ENCODE peak calls at places on chromosomes 4 and X, in seven cellular contexts. Y is stomach, O is bronchial epithelial cell, P is adrenal gland, Z is WTC11, I is retinal pigment epithelial cell, B is IMR-90. X is an unnamed sample.

GRCh38 chrX:70554081-70554480 is 109.4 kb downstream of the DLG3 start:
- DNase-seq in Y (no peak), O (peak; percentile 47), P (no peak), Z (no peak), I (peak; percentile 0), B (peak; percentile 28), X (no peak)

GRCh38 chr4:183329244-183329643 is 7.0 kb upstream of the CLDN24 start:
- DNase-seq in Y (no peak), O (no peak), P (no peak), Z (no peak), I (no peak), B (no peak), X (no peak)

GRCh38 chr4:136749988-136750387 is 782.3 kb downstream of the PCDH18 start:
- DNase-seq in Y (no peak), O (no peak), P (no peak), Z (no peak), I (no peak), B (no peak), X (no peak)

GRCh38 chrX:28847423-28847822 is 260.2 kb downstream of the IL1RAPL1 start:
- DNase-seq in Y (no peak), O (peak; percentile 1), P (no peak), Z (peak; percentile 11), I (peak; percentile 79), B (peak; percentile 80), X (no peak)

GRCh38 chrX:141469469-141469868 is 115.1 kb downstream of the SPANXA1 start:
- DNase-seq in Y (no peak), O (peak; percentile 7), P (no peak), Z (no peak), I (no peak), B (peak; percentile 8), X (no peak)

GRCh38 chrX:139559383-139560042 is 29.0 kb downstream of the F9 start:
- DNase-seq in Y (peak; percentile 36), O (peak; percentile 54), P (no peak), Z (peak; percentile 14), I (peak; percentile 22), B (peak; percentile 43), X (no peak)

GRCh38 chrX:68490644-68491043 is 8.2 kb upstream of the YIPF6 start:
- DNase-seq in Y (no peak), O (peak; percentile 38), P (no peak), Z (no peak), I (peak; percentile 3), B (peak; percentile 14), X (peak; percentile 74)

GRCh38 chr4:78519962-78520361 is 31.6 kb upstream of the ANXA3 start:
- DNase-seq in Y (no peak), O (no peak), P (no peak), Z (no peak), I (no peak), B (no peak), X (no peak)

GRCh38 chrX:134624046-134624430 is 34.2 kb downstream of the PLAC1 start:
- DNase-seq in Y (no peak), O (no peak), P (no peak), Z (no peak), I (no peak), B (peak; percentile 24), X (no peak)

GRCh38 chr4:8754634-8755589 is 116.7 kb downstream of the HMX1 start:
- DNase-seq in Y (no peak), O (no peak), P (no peak), Z (no peak), I (no peak), B (no peak), X (peak; percentile 13)

GRCh38 chrX:112211459-112211858 is 128.9 kb upstream of the TRPC5 start:
- DNase-seq in Y (no peak), O (peak; percentile 1), P (no peak), Z (no peak), I (no peak), B (peak; percentile 45), X (no peak)

GRCh38 chr4:7890635-7891393 is 48.8 kb downstream of the AFAP1 start:
- DNase-seq in Y (no peak), O (peak; percentile 88), P (no peak), Z (no peak), I (peak; percentile 74), B (peak; percentile 92), X (peak; percentile 83)

GRCh38 chr4:138678985-138679746 is 336.4 kb upstream of the NOCT start:
- DNase-seq in Y (no peak), O (peak; percentile 51), P (no peak), Z (no peak), I (no peak), B (no peak), X (no peak)

GRCh38 chr4:183876268-183876934 is 28.7 kb upstream of the STOX2 start:
- DNase-seq in Y (peak; percentile 87), O (peak; percentile 90), P (peak; percentile 85), Z (no peak), I (peak; percentile 99), B (peak; percentile 85), X (peak; percentile 76)

GRCh38 chr4:145934434-145935047 is 4.1 kb downstream of the ZNF827 start:
- DNase-seq in Y (no peak), O (no peak), P (no peak), Z (no peak), I (no peak), B (no peak), X (no peak)

DNA sequence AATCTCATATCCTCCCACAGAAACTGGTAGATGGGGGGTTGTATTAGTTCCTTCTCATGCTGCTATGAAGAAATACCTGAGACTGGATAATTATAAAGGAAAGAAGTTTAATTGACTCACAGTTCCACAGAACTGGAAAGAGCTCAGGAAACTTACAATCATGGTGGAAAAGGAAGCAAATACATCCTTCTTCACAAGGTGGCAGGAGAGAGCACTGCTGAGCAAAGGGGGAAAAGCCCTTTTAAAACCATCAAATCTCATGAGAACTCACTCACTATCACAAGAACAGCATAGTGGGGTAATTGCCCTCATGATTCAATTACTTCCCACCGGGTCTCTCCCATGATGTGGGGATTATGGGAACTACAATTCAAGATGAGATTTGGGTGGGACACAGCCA is 250.5 kb upstream of the GPRIN3 start:
- DNase-seq in Y (no peak), O (peak; percentile 32), P (no peak), Z (no peak), I (no peak), B (no peak), X (no peak)
- TF ChIP-seq CTCF in Y (no peak), O (peak; percentile 51), P (no peak), Z (no peak), I (peak; percentile 58), B (peak; percentile 28), X (peak; percentile 53)

DNA sequence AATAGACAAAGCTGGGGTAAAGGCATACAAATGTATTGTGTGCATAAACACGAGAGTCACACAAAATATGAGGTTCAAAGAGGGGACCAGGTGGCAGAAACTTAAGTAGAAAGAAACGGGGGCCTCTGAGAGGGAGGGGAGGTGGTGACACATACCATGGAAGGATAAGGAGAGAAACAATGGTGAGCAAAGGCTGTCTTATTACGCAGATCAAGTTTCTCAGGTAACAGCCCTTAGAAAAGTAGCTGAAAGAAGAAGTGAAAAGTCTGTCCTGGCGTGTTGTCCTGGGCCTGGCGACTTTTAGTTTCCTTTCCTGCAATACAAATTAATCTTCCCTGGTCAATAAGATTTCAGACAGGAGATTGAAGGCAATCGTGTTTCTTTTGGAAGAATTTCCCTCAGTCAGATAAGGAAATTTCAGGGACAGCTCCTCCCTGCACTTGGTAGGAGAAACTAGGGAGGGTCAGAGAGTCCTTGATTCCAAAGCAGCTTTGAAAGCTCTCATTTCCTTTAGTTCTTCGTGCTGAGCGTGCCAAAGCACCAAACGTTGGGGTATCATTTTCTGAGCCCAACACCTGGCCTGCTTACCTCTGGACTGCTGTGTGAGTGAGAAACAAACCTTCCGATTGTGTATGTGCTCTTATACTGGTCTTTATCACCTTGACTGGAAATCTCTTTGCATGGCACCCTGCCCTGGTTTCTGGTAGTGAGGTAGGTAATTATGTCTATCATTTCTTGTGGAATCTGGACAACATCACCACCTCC is 676.7 kb upstream of the LCORL start:
- DNase-seq in Y (no peak), O (no peak), P (no peak), Z (no peak), I (no peak), B (no peak), X (no peak)
- TF ChIP-seq CTCF in Y (no peak), O (no peak), P (no peak), Z (no peak), I (no peak), B (no peak), X (no peak)

GRCh38 chr4:26132858-26133257 is 188.0 kb upstream of the RBPJ start:
- DNase-seq in Y (no peak), O (no peak), P (no peak), Z (peak; percentile 38), I (no peak), B (no peak), X (no peak)
- TF ChIP-seq CTCF in Y (no peak), O (peak; percentile 52), P (no peak), Z (no peak), I (peak; percentile 5), B (no peak), X (no peak)

DNA sequence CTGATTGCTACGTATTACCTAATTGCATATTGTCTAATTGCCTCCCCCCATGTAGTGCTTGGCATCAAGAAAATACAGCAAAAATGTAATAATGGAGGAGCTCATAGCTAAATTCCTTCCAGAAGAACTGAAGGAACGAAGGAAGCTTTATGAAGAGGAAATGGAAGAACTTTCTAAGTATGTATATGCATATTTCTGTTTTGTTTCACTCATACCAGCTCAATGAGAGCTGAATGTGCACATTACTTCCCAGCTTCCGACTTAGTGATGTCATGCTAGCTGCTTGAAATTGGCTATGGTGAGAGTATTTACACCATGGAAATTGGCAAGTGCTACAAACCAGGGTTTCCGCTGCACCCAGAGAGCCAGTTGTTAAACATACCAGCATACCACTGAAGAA is 34.7 kb downstream of the LONRF3 start:
- DNase-seq in Y (no peak), O (no peak), P (no peak), Z (no peak), I (no peak), B (no peak), X (peak; percentile 73)
- TF ChIP-seq CTCF in Y (no peak), O (no peak), P (no peak), Z (no peak), I (no peak), B (no peak), X (no peak)

GRCh38 chrX:130120746-130121504 is 10.6 kb upstream of the ELF4 start:
- DNase-seq in Y (peak; percentile 72), O (peak; percentile 74), P (peak; percentile 86), Z (peak; percentile 77), I (no peak), B (peak; percentile 71), X (peak; percentile 92)
- TF ChIP-seq CTCF in Y (no peak), O (peak; percentile 69), P (peak; percentile 70), Z (peak; percentile 41), I (no peak), B (peak; percentile 59), X (peak; percentile 35)

GRCh38 chr4:140152015-140152703 is 1.8 kb downstream of the MAML3 start:
- DNase-seq in Y (peak; percentile 79), O (no peak), P (peak; percentile 71), Z (peak; percentile 79), I (no peak), B (no peak), X (peak; percentile 86)
- TF ChIP-seq CTCF in Y (no peak), O (peak; percentile 23), P (peak; percentile 11), Z (no peak), I (peak; percentile 28), B (peak; percentile 23), X (peak; percentile 5)

GRCh38 chrX:15930585-15930984 is 76.0 kb upstream of the AP1S2 start:
- DNase-seq in Y (no peak), O (peak; percentile 49), P (no peak), Z (no peak), I (no peak), B (peak; percentile 66), X (no peak)
- TF ChIP-seq CTCF in Y (no peak), O (peak; percentile 28), P (no peak), Z (no peak), I (peak; percentile 29), B (peak; percentile 42), X (peak; percentile 31)

GRCh38 chr4:180449395-180449956 is 1793.7 kb upstream of the TENM3 start:
- DNase-seq in Y (no peak), O (peak; percentile 0), P (no peak), Z (peak; percentile 56), I (no peak), B (peak; percentile 21), X (no peak)
- TF ChIP-seq CTCF in Y (no peak), O (no peak), P (peak; percentile 14), Z (peak; percentile 51), I (peak; percentile 87), B (peak; percentile 26), X (no peak)

X was measured in osteoblast.